ENCODE peak calls at places on chromosome 1, in nine cellular contexts. L is suprapubic skin, M is GM13976, K is left lung, Z is astrocyte, Y is heart right ventricle, P is lower leg skin, I is fibroblast of mammary gland, E is left ventricle myocardium inferior. J is an unnamed sample.

GRCh38 chr1:156052862-156053769 is 482 bp downstream of the UBQLN4 start:
- DNase-seq in L (peak; percentile 86), M (peak; percentile 84), K (peak; percentile 86), Z (peak; percentile 54), Y (peak; percentile 51), P (no peak), I (peak; percentile 64), E (peak; percentile 55), J (peak; percentile 43)

GRCh38 chr1:93621246-93621645 is 60.4 kb downstream of the BCAR3 start:
- DNase-seq in L (no peak), M (no peak), K (no peak), Z (no peak), Y (no peak), P (no peak), I (no peak), E (no peak), J (no peak)

GRCh38 chr1:183191833-183192232 is 5.8 kb downstream of the LAMC2 start:
- DNase-seq in L (no peak), M (no peak), K (no peak), Z (peak; percentile 91), Y (no peak), P (no peak), I (peak; percentile 93), E (no peak), J (no peak)

GRCh38 chr1:39081266-39082139 is 55.4 kb downstream of the NDUFS5 start:
- DNase-seq in L (no peak), M (peak; percentile 64), K (peak; percentile 86), Z (no peak), Y (no peak), P (no peak), I (no peak), E (peak; percentile 18), J (no peak)

GRCh38 chr1:168923521-168924136 is 182.9 kb upstream of the ATP1B1 start:
- DNase-seq in L (no peak), M (no peak), K (no peak), Z (no peak), Y (no peak), P (no peak), I (no peak), E (no peak), J (no peak)

GRCh38 chr1:150875197-150876110 is 945 bp downstream of the ARNT start:
- DNase-seq in L (no peak), M (no peak), K (no peak), Z (no peak), Y (no peak), P (no peak), I (peak; percentile 20), E (no peak), J (no peak)

GRCh38 chr1:203661572-203661971 is 34.9 kb downstream of the ATP2B4 start:
- DNase-seq in L (no peak), M (no peak), K (no peak), Z (no peak), Y (peak; percentile 70), P (no peak), I (no peak), E (peak; percentile 64), J (no peak)

GRCh38 chr1:225627304-225627947 is 25.5 kb downstream of the ENAH start:
- DNase-seq in L (no peak), M (no peak), K (no peak), Z (no peak), Y (no peak), P (no peak), I (no peak), E (no peak), J (no peak)

GRCh38 chr1:52955129-52955970 is 28.3 kb downstream of the SCP2 start:
- DNase-seq in L (no peak), M (no peak), K (no peak), Z (peak; percentile 92), Y (no peak), P (no peak), I (peak; percentile 94), E (no peak), J (no peak)

GRCh38 chr1:70034403-70034802 is 171.0 kb downstream of the LRRC40 start:
- DNase-seq in L (no peak), M (no peak), K (no peak), Z (peak; percentile 51), Y (no peak), P (no peak), I (peak; percentile 80), E (no peak), J (no peak)

GRCh38 chr1:32172621-32173245 is 6.7 kb upstream of the TXLNA start:
- DNase-seq in L (no peak), M (no peak), K (no peak), Z (peak; percentile 9), Y (no peak), P (no peak), I (peak; percentile 22), E (no peak), J (no peak)

GRCh38 chr1:15848929-15849774 is 1.6 kb downstream of the SPEN start:
- DNase-seq in L (peak; percentile 92), M (no peak), K (peak; percentile 90), Z (peak; percentile 73), Y (peak; percentile 83), P (peak; percentile 84), I (peak; percentile 80), E (peak; percentile 83), J (peak; percentile 64)

GRCh38 chr1:183515002-183515689 is 42.8 kb downstream of the SMG7 start:
- DNase-seq in L (no peak), M (no peak), K (no peak), Z (peak; percentile 80), Y (no peak), P (no peak), I (peak; percentile 90), E (no peak), J (no peak)

GRCh38 chr1:211339631-211340041 is 13.0 kb downstream of the TRAF5 start:
- DNase-seq in L (peak; percentile 56), M (no peak), K (no peak), Z (no peak), Y (no peak), P (no peak), I (no peak), E (no peak), J (no peak)

GRCh38 chr1:184368354-184368753 is 18.5 kb upstream of the C1orf21 start:
- DNase-seq in L (no peak), M (no peak), K (no peak), Z (no peak), Y (no peak), P (no peak), I (no peak), E (no peak), J (no peak)

GRCh38 chr1:21926065-21926464 is 11.0 kb downstream of the HSPG2 start:
- DNase-seq in L (no peak), M (no peak), K (no peak), Z (no peak), Y (no peak), P (no peak), I (no peak), E (no peak), J (no peak)

GRCh38 chr1:190540366-190540765 is 62.7 kb upstream of the BRINP3 start:
- DNase-seq in L (no peak), M (no peak), K (no peak), Z (no peak), Y (no peak), P (no peak), I (no peak), E (no peak), J (no peak)

GRCh38 chr1:188652678-188653077 is 1823.9 kb downstream of the PLA2G4A start:
- DNase-seq in L (no peak), M (no peak), K (no peak), Z (peak; percentile 97), Y (no peak), P (no peak), I (no peak), E (no peak), J (no peak)

GRCh38 chr1:30912913-30913652 is 4.5 kb upstream of the SDC3 start:
- DNase-seq in L (no peak), M (no peak), K (peak; percentile 81), Z (no peak), Y (peak; percentile 60), P (peak; percentile 67), I (no peak), E (peak; percentile 54), J (no peak)

GRCh38 chr1:151512801-151513625 is 1.8 kb downstream of the CGN start:
- DNase-seq in L (no peak), M (no peak), K (no peak), Z (no peak), Y (no peak), P (peak; percentile 35), I (no peak), E (no peak), J (no peak)

GRCh38 chr1:51139474-51139873 is 37.4 kb downstream of the C1orf185 start:
- DNase-seq in L (no peak), M (no peak), K (no peak), Z (no peak), Y (no peak), P (no peak), I (peak; percentile 2), E (no peak), J (no peak)
- TF ChIP-seq CTCF in L (no peak), M (no peak), K (no peak), Z (no peak), Y (no peak), P (no peak), I (peak; percentile 21), E (no peak), J (no peak)

GRCh38 chr1:43606624-43607023 is 43.3 kb upstream of the KDM4A start:
- DNase-seq in L (no peak), M (no peak), K (no peak), Z (no peak), Y (no peak), P (no peak), I (no peak), E (no peak), J (no peak)
- TF ChIP-seq CTCF in L (no peak), M (no peak), K (no peak), Z (no peak), Y (no peak), P (no peak), I (no peak), E (no peak), J (no peak)

DNA sequence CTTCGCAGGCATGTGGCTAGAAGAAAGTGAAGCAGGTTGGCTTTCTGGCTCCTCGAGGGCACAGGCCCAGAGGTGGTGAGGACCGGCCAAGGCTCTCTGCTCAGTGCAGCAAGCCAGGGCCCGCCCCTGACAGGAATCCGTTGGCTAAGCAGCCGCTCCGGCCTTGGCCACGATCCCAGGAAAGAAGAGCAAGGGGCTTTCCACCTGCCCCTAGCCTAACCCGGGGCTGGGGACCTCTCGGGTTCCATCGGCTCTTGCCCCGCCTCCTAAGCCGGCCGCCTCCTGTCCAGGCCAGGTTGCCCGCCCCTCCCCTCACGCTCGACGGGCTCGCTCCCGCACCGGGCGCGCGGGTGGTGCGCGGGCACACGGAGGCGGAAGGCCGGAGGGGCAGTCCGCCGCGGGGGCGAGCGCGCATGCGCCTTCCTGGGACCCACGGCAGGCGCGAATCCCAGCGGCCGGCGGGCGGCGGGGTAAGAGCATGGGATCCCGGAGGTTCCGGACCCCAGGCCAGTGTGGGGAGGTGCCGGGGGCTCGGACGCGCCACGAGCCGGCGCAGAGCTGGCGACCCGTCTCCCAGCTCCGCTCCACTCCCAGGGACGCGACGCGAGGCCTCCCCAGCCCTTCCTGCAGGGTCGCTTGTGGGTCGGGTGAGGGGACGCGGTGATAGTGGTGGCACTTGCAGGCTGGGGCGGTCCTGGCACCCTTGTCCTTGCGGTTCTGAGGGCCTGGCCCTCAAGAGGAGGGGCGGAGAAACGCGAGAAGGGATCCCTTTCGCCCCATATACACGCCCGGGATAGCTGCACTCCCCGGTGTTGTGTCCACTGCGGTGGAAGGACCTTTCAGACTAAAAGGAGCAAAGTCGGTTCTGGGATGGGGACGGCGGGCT is at the start of gene ALG6:
- DNase-seq in L (peak; percentile 93), M (peak; percentile 99), K (peak; percentile 100), Z (peak; percentile 76), Y (peak; percentile 92), P (peak; percentile 87), I (peak; percentile 84), E (peak; percentile 95), J (peak; percentile 95)
- TF ChIP-seq CTCF in L (no peak), M (no peak), K (no peak), Z (no peak), Y (peak; percentile 41), P (no peak), I (no peak), E (peak; percentile 26), J (no peak)

GRCh38 chr1:154998201-154998780 is 4.3 kb upstream of the ZBTB7B start:
- DNase-seq in L (peak; percentile 67), M (no peak), K (no peak), Z (no peak), Y (no peak), P (peak; percentile 19), I (no peak), E (no peak), J (no peak)
- TF ChIP-seq CTCF in L (no peak), M (peak; percentile 36), K (no peak), Z (no peak), Y (no peak), P (no peak), I (no peak), E (no peak), J (no peak)

J was measured in natural killer cell.